ENCODE peak calls at places on chromosomes 2 and 18, in four cellular contexts. C is K562, G is H1, N is HepG2. B is an unnamed sample.
A peak's percentile ranks its signal among the peaks of the same experiment; 100 is the strongest.

GRCh38 chr2:101704816-101705565 is 7.5 kb downstream of the MAP4K4 start:
- DNase-seq in C (no peak), G (no peak), N (no peak), B (no peak)

GRCh38 chr2:75865083-75865482 is 154.4 kb upstream of the GCFC2 start:
- DNase-seq in C (no peak), G (no peak), N (no peak), B (no peak)

GRCh38 chr2:58959996-58960395 is 718.9 kb upstream of the FANCL start:
- DNase-seq in C (no peak), G (no peak), N (no peak), B (no peak)

GRCh38 chr2:69185807-69186206 is 172.8 kb downstream of the ANTXR1 start:
- DNase-seq in C (no peak), G (no peak), N (no peak), B (no peak)

GRCh38 chr2:211141646-211142045 is 585.2 kb downstream of the CPS1 start:
- DNase-seq in C (no peak), G (no peak), N (no peak), B (no peak)

GRCh38 chr2:201419057-201419635 is 32.1 kb downstream of the TRAK2 start:
- DNase-seq in C (no peak), G (no peak), N (no peak), B (peak; percentile 36)

GRCh38 chr2:74396149-74396548 is 16.0 kb upstream of the DCTN1 start:
- DNase-seq in C (no peak), G (no peak), N (no peak), B (no peak)

GRCh38 chr2:71720283-71720560 is 266.9 kb downstream of the DYSF start:
- DNase-seq in C (no peak), G (no peak), N (no peak), B (no peak)

GRCh38 chr18:59085797-59086196 is 53.9 kb upstream of the SEC11C start:
- DNase-seq in C (no peak), G (no peak), N (no peak), B (no peak)

GRCh38 chr2:238711346-238711745 is 136.5 kb upstream of the TWIST2 start:
- DNase-seq in C (no peak), G (no peak), N (no peak), B (no peak)

GRCh38 chr2:74290466-74291216 is 52.6 kb downstream of the SLC4A5 start:
- DNase-seq in C (no peak), G (no peak), N (no peak), B (no peak)

GRCh38 chr18:79943608-79944125 is 7.8 kb downstream of the SLC66A2 start:
- DNase-seq in C (no peak), G (no peak), N (no peak), B (no peak)

GRCh38 chr2:101120124-101120996 is 30.8 kb downstream of the TBC1D8 start:
- DNase-seq in C (no peak), G (no peak), N (peak; percentile 98), B (peak; percentile 95)

GRCh38 chr2:60992985-60993392 is 24.5 kb upstream of the PEX13 start:
- DNase-seq in C (no peak), G (no peak), N (no peak), B (no peak)

GRCh38 chr2:190415794-190416729 is 7.9 kb downstream of the MFSD6 start:
- DNase-seq in C (no peak), G (no peak), N (no peak), B (no peak)

DNA sequence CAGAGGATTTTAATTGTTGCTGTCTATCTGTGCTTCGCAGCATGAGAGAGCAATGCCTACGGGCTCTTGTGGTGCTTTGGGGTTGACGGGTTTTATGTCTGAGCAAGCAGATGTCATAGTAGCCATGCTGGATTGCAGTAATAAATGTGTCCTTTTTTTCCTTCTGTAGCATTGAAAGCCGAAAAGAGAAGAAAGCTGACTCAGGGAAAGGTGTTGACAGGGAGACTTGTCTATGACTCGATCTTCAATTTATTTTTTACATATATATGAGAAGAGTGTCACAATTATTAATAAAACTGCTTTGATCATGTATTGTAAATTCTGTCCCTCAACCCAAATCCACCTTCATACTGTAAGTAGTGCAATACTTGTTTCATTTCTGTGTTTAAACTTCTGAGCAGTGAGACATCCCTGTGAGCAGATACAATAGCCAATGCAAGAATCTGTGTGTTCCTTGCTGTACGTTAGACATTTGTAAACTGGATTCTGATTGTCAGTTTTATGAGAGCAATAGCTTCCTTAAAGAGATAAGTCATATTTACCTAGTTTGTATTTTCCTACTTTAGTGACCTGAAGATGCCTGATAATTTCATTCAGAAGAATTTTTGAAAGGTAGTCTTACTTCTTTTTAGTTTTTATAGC is 90.9 kb downstream of the DPP4 start:
- DNase-seq in C (no peak), G (no peak), N (no peak), B (no peak)
- TF ChIP-seq PHF8 in C (no peak), G (no peak), N (no peak), B (no peak)

GRCh38 chr18:37400832-37401231 is 164.8 kb downstream of the CELF4 start:
- DNase-seq in C (no peak), G (no peak), N (no peak), B (no peak)
- TF ChIP-seq PHF8 in C (no peak), G (no peak), N (no peak), B (no peak)

GRCh38 chr2:127000194-127000593 is 101.5 kb downstream of the TEX51 start:
- DNase-seq in C (no peak), G (no peak), N (no peak), B (no peak)
- TF ChIP-seq PHF8 in C (no peak), G (no peak), N (no peak), B (no peak)

GRCh38 chr2:86081724-86082123 is 24.0 kb downstream of the POLR1A start:
- DNase-seq in C (no peak), G (no peak), N (no peak), B (no peak)

GRCh38 chr2:86082768-86083167 is 22.9 kb downstream of the POLR1A start:
- DNase-seq in C (no peak), G (no peak), N (no peak), B (no peak)

GRCh38 chr2:86074811-86075210 is 30.9 kb downstream of the POLR1A start:
- DNase-seq in C (no peak), G (no peak), N (no peak), B (no peak)

GRCh38 chr2:86078801-86079545 is 26.7 kb downstream of the POLR1A start:
- DNase-seq in C (no peak), G (no peak), N (no peak), B (peak; percentile 69)

GRCh38 chr2:86079981-86080911 is 25.4 kb downstream of the POLR1A start:
- DNase-seq in C (peak; percentile 49), G (peak; percentile 21), N (peak; percentile 44), B (peak; percentile 56)
- TF ChIP-seq PHF8 in C (no peak), G (no peak), N (no peak), B (no peak)

DNA sequence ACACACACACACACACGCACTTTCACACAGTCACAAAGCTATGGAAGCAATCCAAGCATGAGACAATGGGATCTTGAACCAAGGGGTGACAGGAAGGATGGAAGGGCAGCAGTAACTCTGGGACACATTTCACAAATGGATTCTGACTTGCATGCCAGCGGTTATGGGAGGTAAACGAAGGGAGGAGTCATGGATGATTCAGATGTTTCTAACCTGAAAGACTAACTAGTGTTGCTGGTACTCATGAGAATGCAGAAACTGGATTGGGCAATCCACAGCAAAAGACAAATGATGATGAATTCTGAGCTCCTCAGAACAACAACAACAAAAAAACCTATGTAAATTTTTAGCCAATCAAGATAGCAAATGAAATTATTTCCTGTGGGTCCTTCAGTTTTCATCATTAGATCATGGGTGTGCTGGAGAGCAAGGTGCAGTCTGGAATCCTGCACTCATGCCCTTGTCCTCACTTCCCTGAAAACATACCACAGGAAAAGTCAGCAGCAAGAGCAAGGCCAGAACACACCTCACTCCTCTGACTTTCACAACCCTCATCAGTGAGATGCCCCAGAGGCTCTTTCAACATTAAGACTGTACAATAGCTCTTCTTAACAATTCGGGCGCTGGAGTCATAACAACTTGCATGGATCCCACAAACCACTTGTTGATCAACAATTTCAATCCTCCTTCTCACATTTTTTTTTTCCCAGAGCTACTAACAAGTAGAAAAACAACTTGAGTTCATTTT is 32.6 kb downstream of the ABCA12 start:
- DNase-seq in C (no peak), G (no peak), N (no peak), B (peak; percentile 5)
- TF ChIP-seq PHF8 in C (no peak), G (no peak), N (no peak), B (no peak)

GRCh38 chr18:73458186-73458964 is 590.6 kb upstream of the NETO1 start:
- DNase-seq in C (no peak), G (no peak), N (no peak), B (no peak)
- TF ChIP-seq PHF8 in C (no peak), G (no peak), N (no peak), B (no peak)

GRCh38 chr2:145190031-145190703 is 670.2 kb upstream of the ZEB2 start:
- DNase-seq in C (no peak), G (no peak), N (no peak), B (no peak)

GRCh38 chr2:145185696-145186095 is 665.8 kb upstream of the ZEB2 start:
- DNase-seq in C (no peak), G (no peak), N (no peak), B (no peak)

GRCh38 chr2:145184741-145185671 is 665.1 kb upstream of the ZEB2 start:
- DNase-seq in C (no peak), G (no peak), N (no peak), B (no peak)

DNA sequence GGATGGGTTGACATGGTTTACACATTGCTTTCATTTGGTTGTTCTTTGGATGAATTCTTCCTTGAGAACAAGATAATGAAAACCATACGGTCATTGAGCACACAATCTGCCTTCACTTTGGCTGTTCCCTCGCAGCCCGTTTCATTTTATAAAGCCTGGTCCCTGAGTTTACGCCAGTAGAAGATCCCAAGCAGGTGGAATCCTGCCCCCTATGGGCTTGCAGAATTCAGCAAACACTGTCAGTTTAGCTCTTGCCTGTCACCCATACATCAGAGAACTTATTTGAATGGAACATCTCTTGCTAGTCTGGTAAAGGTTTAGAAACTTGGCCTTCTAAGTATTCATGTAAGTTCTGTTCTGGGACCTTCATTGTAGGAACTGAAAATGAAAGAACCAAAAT is 666.4 kb upstream of the ZEB2 start:
- DNase-seq in C (no peak), G (no peak), N (no peak), B (no peak)
- TF ChIP-seq PHF8 in C (no peak), G (no peak), N (no peak), B (no peak)

GRCh38 chr2:85132392-85132791 is 800 bp upstream of the TCF7L1 start:
- DNase-seq in C (no peak), G (no peak), N (no peak), B (no peak)
- TF ChIP-seq PHF8 in C (no peak), G (no peak), N (no peak), B (no peak)

DNA sequence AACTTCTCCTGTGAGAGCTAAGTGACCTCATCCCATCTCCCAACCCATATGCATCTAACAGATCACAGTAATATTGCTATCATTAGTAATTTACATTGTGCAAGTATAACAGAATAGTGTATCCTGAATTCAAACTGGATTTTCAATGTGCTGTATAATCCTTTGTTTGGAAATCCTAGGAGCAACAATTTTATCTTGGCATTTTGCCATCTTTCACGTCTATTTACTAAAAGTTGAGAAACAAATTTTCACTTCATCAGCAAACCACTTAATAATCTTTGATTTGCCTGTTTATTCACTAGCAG is 3.8 kb downstream of the HNRNPLL start:
- DNase-seq in C (no peak), G (no peak), N (peak; percentile 39), B (no peak)
- TF ChIP-seq PHF8 in C (no peak), G (no peak), N (no peak), B (no peak)

B was measured in A549.